ENCODE peak calls at places on chromosomes 13 and 19, in five cellular contexts. One of them, this sample, is unnamed.

GRCh38 chr19:40803857-40804782 is 5.1 kb downstream of the EGLN2 start:
- DNase-seq in bronchial epithelial cell: no peak
- DNase-seq in stimulated activated CD8-positive, alpha-beta memory T cell treated with anti-CD3 and anti-CD28 coated beads, Interleukin-7, amount 100 ng/mL, for 24 hours: no peak
- DNase-seq in heart left ventricle: peak
- DNase-seq in small intestine: peak
- DNase-seq in this sample: no peak

GRCh38 chr13:34640931-34641330 is 301.1 kb upstream of the NBEA start:
- DNase-seq in heart left ventricle: no peak
- DNase-seq in stimulated activated CD8-positive, alpha-beta memory T cell treated with anti-CD3 and anti-CD28 coated beads, Interleukin-7, amount 100 ng/mL, for 24 hours: no peak
- DNase-seq in bronchial epithelial cell: no peak
- DNase-seq in small intestine: no peak
- DNase-seq in this sample: no peak

GRCh38 chr13:24254151-24254810 is 55.1 kb upstream of the C1QTNF9 start:
- DNase-seq in small intestine: peak
- DNase-seq in stimulated activated CD8-positive, alpha-beta memory T cell treated with anti-CD3 and anti-CD28 coated beads, Interleukin-7, amount 100 ng/mL, for 24 hours: no peak
- DNase-seq in bronchial epithelial cell: no peak
- DNase-seq in heart left ventricle: peak
- DNase-seq in this sample: no peak

GRCh38 chr19:35790981-35791813 is 15.8 kb downstream of the ARHGAP33 start:
- DNase-seq in bronchial epithelial cell: no peak
- DNase-seq in stimulated activated CD8-positive, alpha-beta memory T cell treated with anti-CD3 and anti-CD28 coated beads, Interleukin-7, amount 100 ng/mL, for 24 hours: no peak
- DNase-seq in small intestine: no peak
- DNase-seq in heart left ventricle: no peak
- DNase-seq in this sample: no peak

GRCh38 chr19:16389848-16390247 is 65.2 kb downstream of the KLF2 start:
- DNase-seq in heart left ventricle: no peak
- DNase-seq in stimulated activated CD8-positive, alpha-beta memory T cell treated with anti-CD3 and anti-CD28 coated beads, Interleukin-7, amount 100 ng/mL, for 24 hours: no peak
- DNase-seq in small intestine: no peak
- DNase-seq in bronchial epithelial cell: no peak
- DNase-seq in this sample: no peak

GRCh38 chr13:80082396-80083096 is 258.4 kb downstream of the SPRY2 start:
- DNase-seq in small intestine: no peak
- DNase-seq in bronchial epithelial cell: peak
- DNase-seq in stimulated activated CD8-positive, alpha-beta memory T cell treated with anti-CD3 and anti-CD28 coated beads, Interleukin-7, amount 100 ng/mL, for 24 hours: no peak
- DNase-seq in heart left ventricle: no peak
- DNase-seq in this sample: no peak

GRCh38 chr13:97751477-97751876 is 202.0 kb upstream of the IPO5 start:
- DNase-seq in small intestine: no peak
- DNase-seq in bronchial epithelial cell: no peak
- DNase-seq in stimulated activated CD8-positive, alpha-beta memory T cell treated with anti-CD3 and anti-CD28 coated beads, Interleukin-7, amount 100 ng/mL, for 24 hours: no peak
- DNase-seq in heart left ventricle: no peak
- DNase-seq in this sample: no peak

GRCh38 chr19:16052353-16052752 is 23.9 kb upstream of the TPM4 start:
- DNase-seq in stimulated activated CD8-positive, alpha-beta memory T cell treated with anti-CD3 and anti-CD28 coated beads, Interleukin-7, amount 100 ng/mL, for 24 hours: no peak
- DNase-seq in small intestine: no peak
- DNase-seq in heart left ventricle: no peak
- DNase-seq in bronchial epithelial cell: no peak
- DNase-seq in this sample: no peak

GRCh38 chr19:38034153-38034835 is 127.3 kb downstream of the SIPA1L3 start:
- DNase-seq in small intestine: no peak
- DNase-seq in bronchial epithelial cell: no peak
- DNase-seq in stimulated activated CD8-positive, alpha-beta memory T cell treated with anti-CD3 and anti-CD28 coated beads, Interleukin-7, amount 100 ng/mL, for 24 hours: no peak
- DNase-seq in heart left ventricle: no peak
- DNase-seq in this sample: no peak

GRCh38 chr13:41182231-41182630 is 12.1 kb downstream of the KBTBD7 start:
- DNase-seq in bronchial epithelial cell: peak
- DNase-seq in heart left ventricle: no peak
- DNase-seq in stimulated activated CD8-positive, alpha-beta memory T cell treated with anti-CD3 and anti-CD28 coated beads, Interleukin-7, amount 100 ng/mL, for 24 hours: no peak
- DNase-seq in small intestine: no peak
- DNase-seq in this sample: no peak

GRCh38 chr19:51365211-51366049 is 758 bp downstream of the ETFB start:
- DNase-seq in heart left ventricle: peak
- DNase-seq in small intestine: peak
- DNase-seq in bronchial epithelial cell: peak
- DNase-seq in stimulated activated CD8-positive, alpha-beta memory T cell treated with anti-CD3 and anti-CD28 coated beads, Interleukin-7, amount 100 ng/mL, for 24 hours: no peak
- DNase-seq in this sample: no peak

GRCh38 chr13:30401347-30401746 is 20.9 kb upstream of the UBE2L5 start:
- DNase-seq in small intestine: no peak
- DNase-seq in stimulated activated CD8-positive, alpha-beta memory T cell treated with anti-CD3 and anti-CD28 coated beads, Interleukin-7, amount 100 ng/mL, for 24 hours: no peak
- DNase-seq in bronchial epithelial cell: no peak
- DNase-seq in heart left ventricle: no peak
- DNase-seq in this sample: no peak

GRCh38 chr19:2014731-2015610 is 543 bp downstream of the BTBD2 start:
- DNase-seq in small intestine: no peak
- DNase-seq in heart left ventricle: peak
- DNase-seq in stimulated activated CD8-positive, alpha-beta memory T cell treated with anti-CD3 and anti-CD28 coated beads, Interleukin-7, amount 100 ng/mL, for 24 hours: no peak
- DNase-seq in bronchial epithelial cell: no peak
- DNase-seq in this sample: no peak

GRCh38 chr19:7988307-7988706 is 17.1 kb downstream of the ELAVL1 start:
- DNase-seq in stimulated activated CD8-positive, alpha-beta memory T cell treated with anti-CD3 and anti-CD28 coated beads, Interleukin-7, amount 100 ng/mL, for 24 hours: no peak
- DNase-seq in bronchial epithelial cell: peak
- DNase-seq in small intestine: no peak
- DNase-seq in heart left ventricle: no peak
- DNase-seq in this sample: no peak

GRCh38 chr19:31979949-31980670 is 365.3 kb upstream of the ZNF507 start:
- DNase-seq in bronchial epithelial cell: no peak
- DNase-seq in heart left ventricle: no peak
- DNase-seq in stimulated activated CD8-positive, alpha-beta memory T cell treated with anti-CD3 and anti-CD28 coated beads, Interleukin-7, amount 100 ng/mL, for 24 hours: no peak
- DNase-seq in small intestine: no peak
- DNase-seq in this sample: no peak

GRCh38 chr19:41479757-41480191 is 36.8 kb downstream of the ERICH4 start:
- DNase-seq in heart left ventricle: peak
- DNase-seq in stimulated activated CD8-positive, alpha-beta memory T cell treated with anti-CD3 and anti-CD28 coated beads, Interleukin-7, amount 100 ng/mL, for 24 hours: no peak
- DNase-seq in bronchial epithelial cell: peak
- DNase-seq in small intestine: no peak
- DNase-seq in this sample: peak

GRCh38 chr19:18650468-18651001 is 13.7 kb downstream of the KLHL26 start:
- DNase-seq in bronchial epithelial cell: no peak
- DNase-seq in small intestine: no peak
- DNase-seq in stimulated activated CD8-positive, alpha-beta memory T cell treated with anti-CD3 and anti-CD28 coated beads, Interleukin-7, amount 100 ng/mL, for 24 hours: no peak
- DNase-seq in heart left ventricle: peak
- DNase-seq in this sample: no peak

GRCh38 chr19:46924874-46925547 is 64.2 kb downstream of the ARHGAP35 start:
- DNase-seq in bronchial epithelial cell: peak
- DNase-seq in heart left ventricle: peak
- DNase-seq in stimulated activated CD8-positive, alpha-beta memory T cell treated with anti-CD3 and anti-CD28 coated beads, Interleukin-7, amount 100 ng/mL, for 24 hours: no peak
- DNase-seq in small intestine: peak
- DNase-seq in this sample: no peak

GRCh38 chr19:56301886-56302620 is 12.6 kb downstream of the ZSCAN5A start:
- DNase-seq in stimulated activated CD8-positive, alpha-beta memory T cell treated with anti-CD3 and anti-CD28 coated beads, Interleukin-7, amount 100 ng/mL, for 24 hours: no peak
- DNase-seq in small intestine: no peak
- DNase-seq in bronchial epithelial cell: no peak
- DNase-seq in heart left ventricle: no peak
- DNase-seq in this sample: no peak

GRCh38 chr13:58598241-58598640 is 966.7 kb downstream of the PCDH17 start:
- DNase-seq in heart left ventricle: no peak
- DNase-seq in bronchial epithelial cell: peak
- DNase-seq in stimulated activated CD8-positive, alpha-beta memory T cell treated with anti-CD3 and anti-CD28 coated beads, Interleukin-7, amount 100 ng/mL, for 24 hours: no peak
- DNase-seq in small intestine: no peak
- DNase-seq in this sample: no peak

GRCh38 chr19:46404884-46405658 is 8.3 kb downstream of the CCDC8 start:
- DNase-seq in small intestine: no peak
- DNase-seq in bronchial epithelial cell: no peak
- DNase-seq in stimulated activated CD8-positive, alpha-beta memory T cell treated with anti-CD3 and anti-CD28 coated beads, Interleukin-7, amount 100 ng/mL, for 24 hours: no peak
- DNase-seq in heart left ventricle: no peak
- DNase-seq in this sample: no peak

GRCh38 chr19:37014456-37014855 is 63.8 kb upstream of the ZNF420 start:
- DNase-seq in bronchial epithelial cell: no peak
- DNase-seq in heart left ventricle: no peak
- DNase-seq in stimulated activated CD8-positive, alpha-beta memory T cell treated with anti-CD3 and anti-CD28 coated beads, Interleukin-7, amount 100 ng/mL, for 24 hours: no peak
- DNase-seq in small intestine: no peak
- DNase-seq in this sample: no peak

GRCh38 chr19:51097166-51097736 is 11.0 kb downstream of the CTU1 start:
- DNase-seq in small intestine: peak
- DNase-seq in stimulated activated CD8-positive, alpha-beta memory T cell treated with anti-CD3 and anti-CD28 coated beads, Interleukin-7, amount 100 ng/mL, for 24 hours: peak
- DNase-seq in heart left ventricle: peak
- DNase-seq in bronchial epithelial cell: peak
- DNase-seq in this sample: peak

GRCh38 chr13:27264181-27264580 is 6.4 kb upstream of the RASL11A start:
- DNase-seq in bronchial epithelial cell: no peak
- DNase-seq in heart left ventricle: no peak
- DNase-seq in stimulated activated CD8-positive, alpha-beta memory T cell treated with anti-CD3 and anti-CD28 coated beads, Interleukin-7, amount 100 ng/mL, for 24 hours: no peak
- DNase-seq in small intestine: no peak
- DNase-seq in this sample: no peak

GRCh38 chr19:43662487-43662886 is 7.5 kb downstream of the PLAUR start:
- DNase-seq in small intestine: no peak
- DNase-seq in heart left ventricle: no peak
- DNase-seq in stimulated activated CD8-positive, alpha-beta memory T cell treated with anti-CD3 and anti-CD28 coated beads, Interleukin-7, amount 100 ng/mL, for 24 hours: no peak
- DNase-seq in bronchial epithelial cell: no peak
- DNase-seq in this sample: no peak